ENCODE peak calls at places on chromosomes 5 and 9, in eight cellular contexts. E, V, J, A, U, T, H and O are unnamed samples.
A peak's percentile ranks its signal among the peaks of the same experiment; 100 is the strongest.

GRCh38 chr5:139312075-139312474 is 18.5 kb downstream of the MATR3 start:
- DNase-seq in J (no peak), V (no peak), E (no peak), U (no peak), T (no peak), H (no peak), A (no peak), O (no peak)

GRCh38 chr5:154397652-154398406 is 48.0 kb upstream of the SAP30L start:
- DNase-seq in T (no peak), E (no peak), V (no peak), J (no peak), A (no peak), U (no peak), H (no peak), O (no peak)

GRCh38 chr9:23962101-23962500 is 136.1 kb upstream of the ELAVL2 start:
- DNase-seq in J (no peak), E (no peak), U (no peak), T (no peak), A (no peak), H (no peak), V (no peak), O (no peak)

GRCh38 chr9:114180701-114181582 is 25.6 kb downstream of the COL27A1 start:
- DNase-seq in J (peak; percentile 41), V (peak; percentile 74), A (no peak), H (no peak), T (peak; percentile 60), U (peak; percentile 66), E (no peak), O (peak; percentile 54)

GRCh38 chr5:108238936-108239887 is 142.7 kb downstream of the FBXL17 start:
- DNase-seq in V (no peak), T (no peak), U (no peak), E (no peak), A (no peak), J (no peak), H (no peak), O (no peak)

GRCh38 chr5:37146896-37147295 is 102.3 kb downstream of the CPLANE1 start:
- DNase-seq in A (no peak), E (no peak), T (no peak), J (no peak), V (no peak), H (no peak), U (no peak), O (no peak)

GRCh38 chr5:32446660-32447059 is 2.1 kb upstream of the ZFR start:
- DNase-seq in H (no peak), E (no peak), J (no peak), U (no peak), T (no peak), V (no peak), A (no peak), O (no peak)

GRCh38 chr5:152066760-152067159 is 142.1 kb upstream of the GLRA1 start:
- DNase-seq in J (no peak), E (no peak), A (no peak), H (no peak), T (no peak), U (no peak), V (no peak), O (no peak)

GRCh38 chr5:144941004-144941403 is 770.3 kb downstream of the KCTD16 start:
- DNase-seq in V (no peak), E (no peak), H (no peak), A (no peak), J (no peak), U (no peak), T (no peak), O (no peak)

GRCh38 chr5:96636601-96637000 is 25.6 kb upstream of the CAST start:
- DNase-seq in E (no peak), V (no peak), A (no peak), J (no peak), U (no peak), T (no peak), H (no peak), O (no peak)

GRCh38 chr9:106588601-106589000 is 274.4 kb upstream of the ZNF462 start:
- DNase-seq in V (no peak), A (no peak), U (no peak), T (no peak), J (peak; percentile 32), E (peak; percentile 87), H (no peak), O (no peak)

GRCh38 chr5:126938461-126938860 is 91.9 kb downstream of the MARCHF3 start:
- DNase-seq in V (no peak), E (peak; percentile 67), A (no peak), T (peak; percentile 90), H (no peak), U (no peak), J (peak; percentile 87), O (no peak)

GRCh38 chr9:1907465-1907864 is 107.7 kb upstream of the SMARCA2 start:
- DNase-seq in A (no peak), E (no peak), T (no peak), V (no peak), J (no peak), H (no peak), U (no peak), O (no peak)

GRCh38 chr9:105243015-105243686 is 1.3 kb upstream of the SLC44A1 start:
- DNase-seq in T (peak; percentile 79), J (peak; percentile 91), A (no peak), V (no peak), H (no peak), U (no peak), E (no peak), O (no peak)

GRCh38 chr9:34405719-34406118 is 29.0 kb upstream of the MYORG start:
- DNase-seq in H (no peak), T (peak; percentile 18), E (peak; percentile 18), U (no peak), J (peak; percentile 42), A (no peak), V (no peak), O (no peak)

GRCh38 chr5:138632900-138633489 is 57.8 kb upstream of the HSPA9 start:
- DNase-seq in J (peak; percentile 75), H (no peak), T (peak; percentile 85), U (peak; percentile 51), A (no peak), V (peak; percentile 80), E (no peak), O (peak; percentile 32)

GRCh38 chr9:92406506-92406905 is 2.1 kb upstream of the OGN start:
- DNase-seq in U (no peak), H (no peak), V (peak; percentile 69), J (peak; percentile 64), T (peak; percentile 65), A (no peak), E (no peak), O (no peak)

GRCh38 chr5:123881791-123882244 is 369.8 kb downstream of the CSNK1G3 start:
- DNase-seq in V (no peak), A (no peak), E (peak; percentile 32), U (no peak), H (no peak), T (peak; percentile 5), J (peak; percentile 54), O (no peak)

GRCh38 chr9:117744856-117745389 is 40.7 kb downstream of the TLR4 start:
- DNase-seq in J (no peak), V (no peak), U (no peak), E (peak; percentile 16), A (no peak), T (peak; percentile 18), H (no peak), O (no peak)

DNA sequence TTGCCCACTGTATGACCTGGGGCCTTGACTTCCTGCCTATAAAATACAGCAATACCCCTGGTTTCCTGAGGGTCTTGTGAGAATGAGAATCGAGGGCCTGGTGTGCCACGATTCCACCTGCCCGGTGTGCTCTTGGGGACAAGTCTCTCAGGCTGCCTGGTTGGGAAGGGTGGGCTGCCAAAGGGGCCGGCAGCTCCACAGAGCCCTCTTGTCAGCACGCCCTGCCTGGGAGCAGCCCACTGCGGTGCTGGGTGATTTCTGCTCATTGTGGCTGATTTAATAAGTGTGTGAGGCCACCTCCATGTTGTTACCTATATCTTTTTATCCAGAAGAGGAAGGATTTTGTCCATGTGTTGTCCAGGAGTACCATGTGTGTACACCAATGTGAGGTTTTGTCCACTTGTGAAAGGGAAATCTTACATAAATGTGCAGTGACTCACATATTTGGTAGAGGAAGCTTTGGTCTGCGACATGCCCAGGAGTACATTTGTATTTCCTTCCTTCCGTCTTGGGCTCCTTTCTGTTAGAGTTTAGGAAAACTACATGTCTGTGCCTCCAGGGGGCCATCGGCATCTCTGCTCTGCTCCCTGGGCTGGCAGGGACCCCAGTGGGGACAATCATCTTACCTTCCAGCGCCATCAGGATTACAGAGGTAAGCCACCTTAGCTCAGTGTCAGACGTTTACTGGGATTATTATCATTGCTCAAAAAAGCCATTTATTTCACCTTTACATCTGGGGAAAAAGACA is 108.6 kb downstream of the PHF2 start:
- DNase-seq in V (no peak), T (peak; percentile 10), J (peak; percentile 19), A (peak; percentile 14), H (no peak), U (no peak), E (peak; percentile 45), O (no peak)
- TF ChIP-seq CTCF in V (no peak), T (peak; percentile 20), J (peak; percentile 15), A (no peak), H (no peak), U (no peak), E (peak; percentile 23), O (peak; percentile 53)

DNA sequence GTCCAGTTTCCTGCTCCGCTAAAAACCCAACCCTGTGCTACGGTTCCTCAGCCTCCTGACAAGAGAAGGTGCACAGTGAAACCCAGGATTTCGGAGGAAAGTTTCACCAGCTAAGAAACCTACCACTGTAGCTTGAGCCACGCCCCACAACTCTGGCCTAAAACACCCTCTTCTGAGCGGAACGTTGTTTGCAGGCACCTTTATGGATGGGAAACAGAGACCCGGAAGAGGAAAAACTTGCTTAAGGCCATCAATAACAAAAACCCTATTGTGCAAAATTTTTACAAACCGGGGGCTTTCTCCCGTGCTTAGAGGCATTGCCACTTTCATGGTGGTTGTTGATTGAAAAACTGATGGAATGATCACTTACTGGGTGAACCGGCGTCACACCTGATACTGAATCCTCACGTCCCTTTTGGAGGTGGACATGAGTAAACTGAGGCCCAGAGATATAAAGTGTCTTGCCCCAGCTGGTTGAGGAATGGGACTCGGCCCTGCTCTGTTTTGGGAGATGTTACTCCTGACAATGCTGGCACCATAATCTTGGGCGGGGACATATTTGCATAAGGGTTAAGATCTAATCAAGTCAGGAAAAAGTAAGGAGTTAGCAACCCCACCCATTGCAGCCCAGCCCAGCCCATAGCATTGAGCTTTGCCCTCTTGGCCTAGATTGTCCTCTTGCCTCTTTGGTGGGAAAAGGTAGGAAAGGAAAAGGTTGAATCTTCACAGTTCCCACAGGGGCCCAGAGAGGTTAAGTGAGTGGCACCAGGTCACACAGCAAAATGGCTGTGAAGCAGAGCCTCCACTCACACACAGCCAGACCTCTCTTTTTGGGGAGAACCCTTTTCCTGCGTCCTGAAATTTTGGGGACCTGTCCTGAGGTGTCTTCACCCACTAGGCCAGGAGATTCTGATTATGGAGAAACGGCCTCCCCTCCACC is 23.2 kb upstream of the PTGS1 start:
- DNase-seq in J (peak; percentile 33), U (no peak), E (peak; percentile 56), H (no peak), T (peak; percentile 48), A (no peak), V (no peak), O (no peak)
- TF ChIP-seq CTCF in J (peak; percentile 27), U (no peak), E (no peak), H (no peak), T (peak; percentile 0), A (no peak), V (no peak), O (peak; percentile 36)

GRCh38 chr9:90871327-90871935 is 69.8 kb downstream of the SYK start:
- DNase-seq in T (peak; percentile 10), U (no peak), H (no peak), A (no peak), V (no peak), J (peak; percentile 7), E (no peak), O (no peak)
- TF ChIP-seq CTCF in T (no peak), U (no peak), H (no peak), A (no peak), V (no peak), J (no peak), E (no peak), O (peak; percentile 66)

GRCh38 chr5:4563400-4563799 is 576.7 kb upstream of the ADAMTS16 start:
- DNase-seq in E (no peak), J (peak; percentile 17), U (no peak), T (peak; percentile 51), A (no peak), H (no peak), V (no peak), O (no peak)
- TF ChIP-seq CTCF in E (peak; percentile 20), J (peak; percentile 46), U (no peak), T (peak; percentile 52), A (no peak), H (no peak), V (no peak), O (peak; percentile 79)